ENCODE peak calls at places on chromosomes 16 and 17, in six cellular contexts. One of them, this sample, is unnamed.

GRCh38 chr16:49886554-49887121 is 30.7 kb upstream of the ZNF423 start:
- DNase-seq in KBM-7: no peak
- DNase-seq in activated B cell treated with CpG ODN at 0.5 μM for 24 hours: no peak
- DNase-seq in stimulated activated CD4-positive, alpha-beta T cell treated with anti-CD3 and anti-CD28 coated beads, Interleukin-1b, Interleukin-23, amount 100 ng/mL, for 24 hours: no peak
- DNase-seq in activated T-helper 9 cell treated with anti-CD3 and anti-CD28 coated beads, Interleukin-2, amount 50 U/mL, for 16 hours: no peak
- DNase-seq in germinal center: no peak
- DNase-seq in this sample: no peak

GRCh38 chr17:74145756-74146155 is 57.7 kb upstream of the RPL38 start:
- DNase-seq in KBM-7: no peak
- DNase-seq in activated B cell treated with CpG ODN at 0.5 μM for 24 hours: no peak
- DNase-seq in stimulated activated CD4-positive, alpha-beta T cell treated with anti-CD3 and anti-CD28 coated beads, Interleukin-1b, Interleukin-23, amount 100 ng/mL, for 24 hours: no peak
- DNase-seq in activated T-helper 9 cell treated with anti-CD3 and anti-CD28 coated beads, Interleukin-2, amount 50 U/mL, for 16 hours: no peak
- DNase-seq in germinal center: no peak
- DNase-seq in this sample: no peak

GRCh38 chr16:81715358-81716196 is 63.5 kb upstream of the PLCG2 start:
- DNase-seq in KBM-7: no peak
- DNase-seq in activated B cell treated with CpG ODN at 0.5 μM for 24 hours: no peak
- DNase-seq in stimulated activated CD4-positive, alpha-beta T cell treated with anti-CD3 and anti-CD28 coated beads, Interleukin-1b, Interleukin-23, amount 100 ng/mL, for 24 hours: no peak
- DNase-seq in activated T-helper 9 cell treated with anti-CD3 and anti-CD28 coated beads, Interleukin-2, amount 50 U/mL, for 16 hours: no peak
- DNase-seq in germinal center: no peak
- DNase-seq in this sample: peak

GRCh38 chr16:7746971-7747370 is 414.3 kb downstream of the RBFOX1 start:
- DNase-seq in KBM-7: no peak
- DNase-seq in activated B cell treated with CpG ODN at 0.5 μM for 24 hours: no peak
- DNase-seq in stimulated activated CD4-positive, alpha-beta T cell treated with anti-CD3 and anti-CD28 coated beads, Interleukin-1b, Interleukin-23, amount 100 ng/mL, for 24 hours: no peak
- DNase-seq in activated T-helper 9 cell treated with anti-CD3 and anti-CD28 coated beads, Interleukin-2, amount 50 U/mL, for 16 hours: no peak
- DNase-seq in germinal center: no peak
- DNase-seq in this sample: no peak

GRCh38 chr16:75341934-75342811 is 90.7 kb upstream of the BCAR1 start:
- DNase-seq in KBM-7: no peak
- DNase-seq in activated B cell treated with CpG ODN at 0.5 μM for 24 hours: no peak
- DNase-seq in stimulated activated CD4-positive, alpha-beta T cell treated with anti-CD3 and anti-CD28 coated beads, Interleukin-1b, Interleukin-23, amount 100 ng/mL, for 24 hours: no peak
- DNase-seq in activated T-helper 9 cell treated with anti-CD3 and anti-CD28 coated beads, Interleukin-2, amount 50 U/mL, for 16 hours: no peak
- DNase-seq in germinal center: no peak
- DNase-seq in this sample: no peak

GRCh38 chr17:14069251-14069981 is at the start of gene COX10:
- DNase-seq in KBM-7: peak
- DNase-seq in activated B cell treated with CpG ODN at 0.5 μM for 24 hours: peak
- DNase-seq in stimulated activated CD4-positive, alpha-beta T cell treated with anti-CD3 and anti-CD28 coated beads, Interleukin-1b, Interleukin-23, amount 100 ng/mL, for 24 hours: peak
- DNase-seq in activated T-helper 9 cell treated with anti-CD3 and anti-CD28 coated beads, Interleukin-2, amount 50 U/mL, for 16 hours: peak
- DNase-seq in germinal center: peak
- DNase-seq in this sample: peak

GRCh38 chr17:77728022-77728671 is 230.4 kb upstream of the TNRC6C start:
- DNase-seq in KBM-7: no peak
- DNase-seq in activated B cell treated with CpG ODN at 0.5 μM for 24 hours: no peak
- DNase-seq in stimulated activated CD4-positive, alpha-beta T cell treated with anti-CD3 and anti-CD28 coated beads, Interleukin-1b, Interleukin-23, amount 100 ng/mL, for 24 hours: no peak
- DNase-seq in activated T-helper 9 cell treated with anti-CD3 and anti-CD28 coated beads, Interleukin-2, amount 50 U/mL, for 16 hours: no peak
- DNase-seq in germinal center: no peak
- DNase-seq in this sample: no peak

GRCh38 chr17:17141860-17142552 is 64.1 kb downstream of the PLD6 start:
- DNase-seq in KBM-7: peak
- DNase-seq in activated B cell treated with CpG ODN at 0.5 μM for 24 hours: no peak
- DNase-seq in stimulated activated CD4-positive, alpha-beta T cell treated with anti-CD3 and anti-CD28 coated beads, Interleukin-1b, Interleukin-23, amount 100 ng/mL, for 24 hours: no peak
- DNase-seq in activated T-helper 9 cell treated with anti-CD3 and anti-CD28 coated beads, Interleukin-2, amount 50 U/mL, for 16 hours: peak
- DNase-seq in germinal center: peak
- DNase-seq in this sample: no peak

GRCh38 chr17:48589060-48589830 is 796 bp downstream of the HOXB3 start:
- DNase-seq in KBM-7: no peak
- DNase-seq in activated B cell treated with CpG ODN at 0.5 μM for 24 hours: no peak
- DNase-seq in stimulated activated CD4-positive, alpha-beta T cell treated with anti-CD3 and anti-CD28 coated beads, Interleukin-1b, Interleukin-23, amount 100 ng/mL, for 24 hours: no peak
- DNase-seq in activated T-helper 9 cell treated with anti-CD3 and anti-CD28 coated beads, Interleukin-2, amount 50 U/mL, for 16 hours: no peak
- DNase-seq in germinal center: no peak
- DNase-seq in this sample: no peak

GRCh38 chr17:75980188-75981018 is 1.4 kb downstream of the TEN1 start:
- DNase-seq in KBM-7: no peak
- DNase-seq in activated B cell treated with CpG ODN at 0.5 μM for 24 hours: no peak
- DNase-seq in stimulated activated CD4-positive, alpha-beta T cell treated with anti-CD3 and anti-CD28 coated beads, Interleukin-1b, Interleukin-23, amount 100 ng/mL, for 24 hours: no peak
- DNase-seq in activated T-helper 9 cell treated with anti-CD3 and anti-CD28 coated beads, Interleukin-2, amount 50 U/mL, for 16 hours: no peak
- DNase-seq in germinal center: no peak
- DNase-seq in this sample: no peak

GRCh38 chr17:80455784-80456183 is 20.6 kb downstream of the NPTX1 start:
- DNase-seq in KBM-7: no peak
- DNase-seq in activated B cell treated with CpG ODN at 0.5 μM for 24 hours: no peak
- DNase-seq in stimulated activated CD4-positive, alpha-beta T cell treated with anti-CD3 and anti-CD28 coated beads, Interleukin-1b, Interleukin-23, amount 100 ng/mL, for 24 hours: no peak
- DNase-seq in activated T-helper 9 cell treated with anti-CD3 and anti-CD28 coated beads, Interleukin-2, amount 50 U/mL, for 16 hours: no peak
- DNase-seq in germinal center: no peak
- DNase-seq in this sample: no peak

GRCh38 chr16:24493859-24494258 is 45.5 kb upstream of the RBBP6 start:
- DNase-seq in KBM-7: no peak
- DNase-seq in activated B cell treated with CpG ODN at 0.5 μM for 24 hours: no peak
- DNase-seq in stimulated activated CD4-positive, alpha-beta T cell treated with anti-CD3 and anti-CD28 coated beads, Interleukin-1b, Interleukin-23, amount 100 ng/mL, for 24 hours: no peak
- DNase-seq in activated T-helper 9 cell treated with anti-CD3 and anti-CD28 coated beads, Interleukin-2, amount 50 U/mL, for 16 hours: no peak
- DNase-seq in germinal center: no peak
- DNase-seq in this sample: no peak

GRCh38 chr17:69286257-69286656 is 40.7 kb downstream of the ABCA5 start:
- DNase-seq in KBM-7: no peak
- DNase-seq in activated B cell treated with CpG ODN at 0.5 μM for 24 hours: no peak
- DNase-seq in stimulated activated CD4-positive, alpha-beta T cell treated with anti-CD3 and anti-CD28 coated beads, Interleukin-1b, Interleukin-23, amount 100 ng/mL, for 24 hours: no peak
- DNase-seq in activated T-helper 9 cell treated with anti-CD3 and anti-CD28 coated beads, Interleukin-2, amount 50 U/mL, for 16 hours: no peak
- DNase-seq in germinal center: no peak
- DNase-seq in this sample: no peak

GRCh38 chr17:46823657-46824056 is 5.2 kb upstream of the WNT3 start:
- DNase-seq in KBM-7: no peak
- DNase-seq in activated B cell treated with CpG ODN at 0.5 μM for 24 hours: no peak
- DNase-seq in stimulated activated CD4-positive, alpha-beta T cell treated with anti-CD3 and anti-CD28 coated beads, Interleukin-1b, Interleukin-23, amount 100 ng/mL, for 24 hours: no peak
- DNase-seq in activated T-helper 9 cell treated with anti-CD3 and anti-CD28 coated beads, Interleukin-2, amount 50 U/mL, for 16 hours: no peak
- DNase-seq in germinal center: no peak
- DNase-seq in this sample: no peak

GRCh38 chr17:81537856-81538555 is 9.8 kb downstream of the FSCN2 start:
- DNase-seq in KBM-7: no peak
- DNase-seq in activated B cell treated with CpG ODN at 0.5 μM for 24 hours: no peak
- DNase-seq in stimulated activated CD4-positive, alpha-beta T cell treated with anti-CD3 and anti-CD28 coated beads, Interleukin-1b, Interleukin-23, amount 100 ng/mL, for 24 hours: no peak
- DNase-seq in activated T-helper 9 cell treated with anti-CD3 and anti-CD28 coated beads, Interleukin-2, amount 50 U/mL, for 16 hours: no peak
- DNase-seq in germinal center: no peak
- DNase-seq in this sample: no peak

GRCh38 chr16:48053346-48053745 is 102.4 kb downstream of the ABCC12 start:
- DNase-seq in KBM-7: no peak
- DNase-seq in activated B cell treated with CpG ODN at 0.5 μM for 24 hours: no peak
- DNase-seq in stimulated activated CD4-positive, alpha-beta T cell treated with anti-CD3 and anti-CD28 coated beads, Interleukin-1b, Interleukin-23, amount 100 ng/mL, for 24 hours: no peak
- DNase-seq in activated T-helper 9 cell treated with anti-CD3 and anti-CD28 coated beads, Interleukin-2, amount 50 U/mL, for 16 hours: no peak
- DNase-seq in germinal center: no peak
- DNase-seq in this sample: no peak

This sample was measured in naive B cell.